ENCODE peak calls at places on chromosomes 5 and 9, in six cellular contexts. A is Panc1; L is T-helper 2 cell treated with Interferon-gamma antibody and Interleukin-4, amounts not matched to agents 5 μg/mL and 100 μg/mL, for 36 hours; R is Ammon's horn; F is prostate gland; Q is kidney epithelial cell. P is an unnamed sample.

GRCh38 chr5:87308024-87308423 is 40.3 kb downstream of the RASA1 start:
- DNase-seq in A (no peak), L (no peak), R (no peak), F (no peak), Q (no peak), P (no peak)

GRCh38 chr5:72013741-72014703 is 93.3 kb upstream of the MAP1B start:
- DNase-seq in A (no peak), L (no peak), R (peak; percentile 64), F (no peak), Q (no peak), P (peak; percentile 27)

GRCh38 chr9:114694719-114695269 is 12.8 kb upstream of the TEX48 start:
- DNase-seq in A (no peak), L (peak; percentile 60), R (no peak), F (no peak), Q (no peak), P (no peak)

GRCh38 chr9:115106642-115107041 is 11.3 kb downstream of the TNC start:
- DNase-seq in A (no peak), L (no peak), R (no peak), F (no peak), Q (no peak), P (no peak)

GRCh38 chr5:139147743-139148079 is 50.5 kb downstream of the SIL1 start:
- DNase-seq in A (no peak), L (no peak), R (peak; percentile 56), F (peak; percentile 73), Q (no peak), P (no peak)

GRCh38 chr9:74838351-74838750 is 49.4 kb downstream of the TRPM6 start:
- DNase-seq in A (no peak), L (no peak), R (peak; percentile 49), F (no peak), Q (no peak), P (no peak)

GRCh38 chr5:9284781-9285307 is 261.0 kb downstream of the SEMA5A start:
- DNase-seq in A (no peak), L (no peak), R (no peak), F (no peak), Q (no peak), P (no peak)

GRCh38 chr9:98993570-98993945 is 49.9 kb downstream of the COL15A1 start:
- DNase-seq in A (no peak), L (peak; percentile 21), R (peak; percentile 74), F (no peak), Q (no peak), P (no peak)

GRCh38 chr5:76943006-76943405 is 9.8 kb upstream of the CRHBP start:
- DNase-seq in A (no peak), L (no peak), R (no peak), F (no peak), Q (no peak), P (no peak)

GRCh38 chr5:139638736-139639618 is 9.2 kb upstream of the CXXC5 start:
- DNase-seq in A (no peak), L (no peak), R (no peak), F (no peak), Q (no peak), P (no peak)

GRCh38 chr5:5751987-5752386 is 329.5 kb downstream of the ICE1 start:
- DNase-seq in A (no peak), L (no peak), R (no peak), F (no peak), Q (no peak), P (no peak)

GRCh38 chr5:32531885-32532520 is 53.4 kb upstream of the SUB1 start:
- DNase-seq in A (peak; percentile 60), L (peak; percentile 57), R (peak; percentile 59), F (no peak), Q (no peak), P (no peak)

GRCh38 chr5:56190500-56190899 is 42.6 kb downstream of the ANKRD55 start:
- DNase-seq in A (no peak), L (no peak), R (peak; percentile 73), F (no peak), Q (no peak), P (no peak)

GRCh38 chr9:135692410-135692809 is 6.9 kb downstream of the SOHLH1 start:
- DNase-seq in A (no peak), L (peak; percentile 4), R (peak; percentile 56), F (no peak), Q (no peak), P (peak; percentile 9)

GRCh38 chr5:20300110-20300509 is 312.1 kb upstream of the CDH18 start:
- DNase-seq in A (no peak), L (no peak), R (no peak), F (no peak), Q (no peak), P (no peak)

GRCh38 chr9:105194234-105194633 is 50.2 kb upstream of the SLC44A1 start:
- DNase-seq in A (no peak), L (no peak), R (no peak), F (no peak), Q (no peak), P (no peak)

GRCh38 chr5:180080670-180081280 is 9.2 kb upstream of the RNF130 start:
- DNase-seq in A (no peak), L (no peak), R (no peak), F (no peak), Q (no peak), P (no peak)

GRCh38 chr5:141476132-141476909 is 555 bp downstream of the PCDHGC3 start:
- DNase-seq in A (peak; percentile 18), L (no peak), R (peak; percentile 62), F (peak; percentile 68), Q (no peak), P (no peak)

GRCh38 chr5:108983456-108984092 is 235.9 kb downstream of the FER start:
- DNase-seq in A (no peak), L (no peak), R (no peak), F (no peak), Q (no peak), P (peak; percentile 17)

GRCh38 chr5:127820910-127821553 is 117.8 kb downstream of the CCDC192 start:
- DNase-seq in A (no peak), L (no peak), R (no peak), F (no peak), Q (peak; percentile 80), P (no peak)

GRCh38 chr5:58462623-58463230 is 2.8 kb upstream of the PLK2 start:
- DNase-seq in A (peak; percentile 48), L (peak; percentile 17), R (peak; percentile 75), F (peak; percentile 24), Q (no peak), P (no peak)

GRCh38 chr5:13143630-13144029 is 800.9 kb downstream of the DNAH5 start:
- DNase-seq in A (no peak), L (no peak), R (no peak), F (no peak), Q (no peak), P (no peak)

GRCh38 chr5:141713616-141714309 is 31.7 kb upstream of the ARAP3 start:
- DNase-seq in A (no peak), L (no peak), R (no peak), F (no peak), Q (no peak), P (no peak)

GRCh38 chr5:154611341-154611767 is 133.3 kb upstream of the HAND1 start:
- DNase-seq in A (no peak), L (no peak), R (no peak), F (no peak), Q (no peak), P (no peak)

GRCh38 chr5:95620870-95621838 is 1.3 kb downstream of the GPR150 start:
- DNase-seq in A (no peak), L (peak; percentile 42), R (peak; percentile 7), F (no peak), Q (no peak), P (no peak)

GRCh38 chr5:167771565-167771964 is 519.9 kb upstream of the WWC1 start:
- DNase-seq in A (no peak), L (no peak), R (no peak), F (no peak), Q (no peak), P (no peak)

GRCh38 chr5:143506881-143507552 is 103.5 kb upstream of the NR3C1 start:
- DNase-seq in A (peak; percentile 83), L (no peak), R (no peak), F (peak; percentile 44), Q (peak; percentile 79), P (peak; percentile 79)

GRCh38 chr9:19408316-19408692 is 505 bp upstream of the ACER2 start:
- DNase-seq in A (no peak), L (no peak), R (no peak), F (peak; percentile 25), Q (no peak), P (no peak)

GRCh38 chr5:96054272-96055030 is 92.8 kb upstream of the ELL2 start:
- DNase-seq in A (no peak), L (no peak), R (no peak), F (no peak), Q (no peak), P (no peak)